ENCODE peak calls at places on chromosomes 3 and 15, in five cellular contexts. One of them, this sample, is unnamed.

GRCh38 chr15:73838795-73839565 is 34.4 kb upstream of the TBC1D21 start:
- DNase-seq in H1: no peak
- DNase-seq in osteocyte: no peak
- DNase-seq in endodermal cell: no peak
- DNase-seq in left lung: peak; percentile 61
- DNase-seq in this sample: peak; percentile 66

GRCh38 chr3:57423335-57423734 is 120.8 kb downstream of the DNAH12 start:
- DNase-seq in H1: no peak
- DNase-seq in osteocyte: no peak
- DNase-seq in endodermal cell: peak; percentile 49
- DNase-seq in left lung: no peak
- DNase-seq in this sample: no peak

GRCh38 chr15:23467110-23467600 is 20.1 kb upstream of the GOLGA6L2 start:
- DNase-seq in H1: no peak
- DNase-seq in osteocyte: no peak
- DNase-seq in endodermal cell: no peak
- DNase-seq in left lung: no peak
- DNase-seq in this sample: no peak

GRCh38 chr15:100041380-100041779 is 300.4 kb downstream of the ADAMTS17 start:
- DNase-seq in H1: no peak
- DNase-seq in osteocyte: no peak
- DNase-seq in endodermal cell: peak; percentile 23
- DNase-seq in left lung: no peak
- DNase-seq in this sample: no peak

GRCh38 chr15:80456517-80457497 is 52.6 kb downstream of the ARNT2 start:
- DNase-seq in H1: no peak
- DNase-seq in osteocyte: no peak
- DNase-seq in endodermal cell: no peak
- DNase-seq in left lung: no peak
- DNase-seq in this sample: no peak

GRCh38 chr3:134214239-134214638 is 36.4 kb downstream of the RYK start:
- DNase-seq in H1: no peak
- DNase-seq in osteocyte: no peak
- DNase-seq in endodermal cell: no peak
- DNase-seq in left lung: no peak
- DNase-seq in this sample: no peak

GRCh38 chr15:79132770-79133169 is 42.2 kb upstream of the RASGRF1 start:
- DNase-seq in H1: no peak
- DNase-seq in osteocyte: no peak
- DNase-seq in endodermal cell: no peak
- DNase-seq in left lung: no peak
- DNase-seq in this sample: no peak

GRCh38 chr3:145176907-145177306 is 984.1 kb downstream of the PLOD2 start:
- DNase-seq in H1: no peak
- DNase-seq in osteocyte: no peak
- DNase-seq in endodermal cell: no peak
- DNase-seq in left lung: no peak
- DNase-seq in this sample: no peak

GRCh38 chr3:197408177-197408957 is 110.0 kb upstream of the DLG1 start:
- DNase-seq in H1: no peak
- DNase-seq in osteocyte: no peak
- DNase-seq in endodermal cell: no peak
- DNase-seq in left lung: no peak
- DNase-seq in this sample: no peak

GRCh38 chr15:59553879-59554735 is 57.5 kb upstream of the GCNT3 start:
- DNase-seq in H1: no peak
- DNase-seq in osteocyte: no peak
- DNase-seq in endodermal cell: no peak
- DNase-seq in left lung: no peak
- DNase-seq in this sample: no peak

GRCh38 chr3:158845748-158846350 is 44.0 kb downstream of the MFSD1 start:
- DNase-seq in H1: peak; percentile 15
- DNase-seq in osteocyte: no peak
- DNase-seq in endodermal cell: no peak
- DNase-seq in left lung: no peak
- DNase-seq in this sample: no peak

DNA sequence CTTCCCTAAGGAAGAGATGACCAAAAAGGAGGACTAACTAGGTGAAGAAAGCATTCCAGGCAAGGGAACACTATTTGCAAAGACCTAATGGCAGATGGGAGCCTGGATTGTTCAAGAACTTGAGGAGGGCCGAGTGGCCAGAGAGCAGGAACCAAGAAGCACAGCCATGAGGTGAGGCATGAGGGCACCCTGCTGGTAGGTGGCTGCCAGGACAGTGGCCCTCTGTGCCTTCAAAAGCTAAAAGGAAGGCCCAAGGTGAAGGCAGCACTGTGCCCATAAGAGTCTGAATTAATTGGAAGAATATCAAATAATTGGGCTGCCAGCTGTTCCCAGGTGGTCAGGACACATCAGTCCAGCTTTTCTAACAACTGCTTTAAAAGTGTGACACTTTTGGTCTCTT is 27.9 kb upstream of the CTDSPL start:
- DNase-seq in H1: no peak
- DNase-seq in osteocyte: no peak
- DNase-seq in endodermal cell: peak; percentile 67
- DNase-seq in left lung: no peak
- DNase-seq in this sample: no peak
- TF ChIP-seq CTCF in H1: peak; percentile 31
- TF ChIP-seq CTCF in osteocyte: no peak
- TF ChIP-seq CTCF in endodermal cell: peak; percentile 60
- TF ChIP-seq CTCF in left lung: no peak
- TF ChIP-seq CTCF in this sample: peak; percentile 42

GRCh38 chr3:9301798-9302197 is 52.4 kb upstream of the SRGAP3 start:
- DNase-seq in H1: no peak
- DNase-seq in osteocyte: no peak
- DNase-seq in endodermal cell: no peak
- DNase-seq in left lung: no peak
- DNase-seq in this sample: no peak
- TF ChIP-seq CTCF in H1: no peak
- TF ChIP-seq CTCF in osteocyte: no peak
- TF ChIP-seq CTCF in endodermal cell: no peak
- TF ChIP-seq CTCF in left lung: no peak
- TF ChIP-seq CTCF in this sample: no peak

DNA sequence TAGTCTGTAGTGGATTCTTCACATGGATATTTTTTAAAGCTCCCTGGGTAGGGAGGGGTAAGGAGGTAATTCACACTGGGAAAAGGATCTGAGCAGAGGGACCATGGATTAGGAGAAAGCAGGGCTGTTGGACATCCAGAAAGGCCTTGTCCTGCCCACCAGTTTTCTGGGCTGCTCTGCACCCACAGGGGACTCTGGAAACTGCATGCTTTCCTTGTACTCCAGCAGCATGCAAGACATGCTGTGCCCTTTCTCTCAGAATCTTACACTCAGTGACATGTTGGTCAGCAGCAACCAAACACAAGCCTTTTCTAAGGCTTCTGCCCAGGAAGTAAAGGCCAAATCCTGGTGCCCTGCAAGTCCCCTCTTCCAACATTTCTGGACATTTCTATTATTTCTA is 2.5 kb upstream of the FBN1 start:
- DNase-seq in H1: no peak
- DNase-seq in osteocyte: no peak
- DNase-seq in endodermal cell: peak; percentile 67
- DNase-seq in left lung: no peak
- DNase-seq in this sample: no peak
- TF ChIP-seq CTCF in H1: peak; percentile 20
- TF ChIP-seq CTCF in osteocyte: peak; percentile 54
- TF ChIP-seq CTCF in endodermal cell: peak; percentile 55
- TF ChIP-seq CTCF in left lung: no peak
- TF ChIP-seq CTCF in this sample: peak; percentile 47

DNA sequence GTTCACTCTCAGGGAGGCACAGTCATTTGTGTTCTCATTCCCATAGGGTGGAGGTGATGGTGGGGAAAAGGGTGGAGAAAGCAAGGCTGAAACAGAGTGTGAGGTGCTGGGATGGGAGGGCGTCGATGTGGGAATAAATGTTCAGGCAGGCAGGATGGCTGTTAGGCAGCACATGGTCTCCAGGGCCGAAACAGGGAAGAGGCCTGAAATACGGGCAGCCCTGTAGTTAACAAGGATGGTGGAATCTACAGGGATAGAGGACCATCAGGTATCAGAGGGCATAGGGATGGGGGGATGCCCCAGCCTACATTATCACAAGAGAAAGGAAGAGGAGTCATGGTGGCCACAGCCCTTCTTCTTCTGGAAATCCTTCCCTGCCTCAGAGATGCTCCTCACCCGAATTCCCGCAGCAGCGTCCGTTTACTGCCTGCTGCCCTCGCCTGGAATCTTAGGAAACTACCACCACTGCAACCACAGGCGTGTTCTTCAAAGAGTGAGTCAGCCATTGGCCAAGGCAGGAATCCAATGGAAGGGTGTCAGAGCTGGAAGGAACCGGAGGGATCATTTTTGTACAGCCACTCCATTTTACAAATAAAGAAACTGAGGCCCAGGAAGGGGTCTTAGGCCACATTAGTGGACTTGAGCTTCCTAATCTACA is 49.7 kb upstream of the POMGNT2 start:
- DNase-seq in H1: peak; percentile 23
- DNase-seq in osteocyte: no peak
- DNase-seq in endodermal cell: peak; percentile 91
- DNase-seq in left lung: no peak
- DNase-seq in this sample: no peak
- TF ChIP-seq CTCF in H1: peak; percentile 80
- TF ChIP-seq CTCF in osteocyte: peak; percentile 60
- TF ChIP-seq CTCF in endodermal cell: peak; percentile 81
- TF ChIP-seq CTCF in left lung: peak; percentile 28
- TF ChIP-seq CTCF in this sample: no peak

GRCh38 chr15:51814616-51815015 is 14.8 kb upstream of the TMOD3 start:
- DNase-seq in H1: no peak
- DNase-seq in osteocyte: no peak
- DNase-seq in endodermal cell: no peak
- DNase-seq in left lung: no peak
- DNase-seq in this sample: no peak
- TF ChIP-seq CTCF in H1: no peak
- TF ChIP-seq CTCF in osteocyte: no peak
- TF ChIP-seq CTCF in endodermal cell: no peak
- TF ChIP-seq CTCF in left lung: no peak
- TF ChIP-seq CTCF in this sample: no peak

DNA sequence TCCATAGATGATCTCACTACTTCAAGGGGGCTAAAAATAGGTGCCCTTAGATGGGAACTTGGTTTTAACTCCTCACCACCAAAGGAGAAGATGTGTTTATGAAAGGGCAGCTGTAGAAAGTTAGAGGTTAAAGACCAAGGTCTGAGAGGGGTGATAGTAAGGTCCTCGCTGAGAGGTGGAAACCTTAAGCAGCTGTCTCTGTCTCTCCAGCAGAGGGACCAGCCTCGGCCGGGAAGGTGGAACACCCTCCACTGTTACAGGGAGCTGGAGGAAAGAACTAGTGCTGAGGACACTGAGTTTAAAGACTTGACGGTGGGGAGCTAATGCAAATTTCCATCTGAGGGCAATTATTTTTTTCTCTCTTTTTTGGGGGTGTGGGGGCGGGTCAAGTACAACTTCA is 8.9 kb upstream of the RLBP1 start:
- DNase-seq in H1: no peak
- DNase-seq in osteocyte: no peak
- DNase-seq in endodermal cell: no peak
- DNase-seq in left lung: no peak
- DNase-seq in this sample: no peak
- TF ChIP-seq CTCF in H1: peak; percentile 21
- TF ChIP-seq CTCF in osteocyte: no peak
- TF ChIP-seq CTCF in endodermal cell: peak; percentile 61
- TF ChIP-seq CTCF in left lung: no peak
- TF ChIP-seq CTCF in this sample: no peak

GRCh38 chr15:33988384-33988783 is 20.1 kb downstream of the CHRM5 start:
- DNase-seq in H1: no peak
- DNase-seq in osteocyte: no peak
- DNase-seq in endodermal cell: no peak
- DNase-seq in left lung: no peak
- DNase-seq in this sample: no peak

DNA sequence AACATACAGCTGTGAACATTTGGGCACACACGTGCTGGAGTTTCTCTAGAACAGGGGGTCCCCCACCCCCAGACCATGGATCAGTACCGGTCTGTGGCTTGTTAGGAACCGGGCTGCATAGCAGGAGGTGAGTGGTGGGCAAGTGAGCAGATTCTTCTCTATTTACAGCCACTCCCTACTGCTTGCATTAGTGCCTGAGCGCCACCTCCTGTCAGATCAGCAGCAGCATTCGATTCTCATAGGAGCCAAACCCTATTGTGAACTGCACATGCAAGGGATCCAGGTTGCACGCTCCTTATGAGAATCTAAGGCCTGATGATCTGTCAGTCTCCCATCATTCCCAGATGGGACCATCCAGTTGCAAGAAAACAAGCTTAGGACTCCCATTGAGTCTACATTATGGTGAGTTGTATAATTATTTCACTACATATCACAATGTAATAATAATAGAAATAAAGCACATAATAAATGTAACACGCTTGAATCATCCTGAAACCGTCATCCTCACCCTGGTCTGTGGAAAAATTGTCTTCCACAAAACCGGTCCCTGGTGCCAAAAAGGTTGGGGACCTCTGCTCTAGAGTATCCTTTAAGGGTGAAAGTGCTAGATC is 25.8 kb downstream of the CHRM5 start:
- DNase-seq in H1: peak; percentile 10
- DNase-seq in osteocyte: no peak
- DNase-seq in endodermal cell: peak; percentile 79
- DNase-seq in left lung: no peak
- DNase-seq in this sample: no peak
- TF ChIP-seq CTCF in H1: peak; percentile 76
- TF ChIP-seq CTCF in osteocyte: peak; percentile 66
- TF ChIP-seq CTCF in endodermal cell: peak; percentile 73
- TF ChIP-seq CTCF in left lung: no peak
- TF ChIP-seq CTCF in this sample: peak; percentile 21

DNA sequence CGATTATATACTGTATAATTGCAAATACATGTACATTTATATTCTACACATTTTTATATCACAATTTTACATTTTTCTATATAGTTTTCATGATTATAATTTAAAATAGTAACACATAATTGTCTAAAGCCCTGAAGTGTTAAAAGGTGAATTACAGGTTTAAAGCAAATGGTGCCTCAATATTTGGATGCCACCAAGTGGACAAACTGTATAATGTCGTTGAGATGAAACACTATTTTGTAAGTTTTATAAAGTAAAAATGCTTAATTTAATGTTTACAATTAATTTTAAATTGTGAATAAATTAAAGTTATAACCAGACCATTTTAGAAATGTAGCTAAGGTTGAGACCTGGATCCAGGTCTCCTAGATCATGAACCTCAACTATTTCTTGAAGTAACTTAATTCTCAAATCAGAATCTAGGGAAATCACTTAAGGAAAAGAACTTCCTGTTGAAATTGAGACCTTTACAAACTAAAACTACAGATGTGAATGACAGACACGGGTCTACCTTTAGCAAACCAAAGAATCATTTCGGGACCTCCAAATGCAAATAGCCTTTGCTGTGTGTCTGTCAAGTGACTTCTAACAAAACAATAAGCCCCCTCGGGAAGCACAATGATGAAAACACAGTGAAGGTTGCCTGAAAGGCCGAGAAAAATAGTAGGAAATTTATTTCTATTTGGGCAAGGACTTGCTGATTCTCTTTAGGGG is 37.8 kb downstream of the EHHADH start:
- DNase-seq in H1: no peak
- DNase-seq in osteocyte: no peak
- DNase-seq in endodermal cell: no peak
- DNase-seq in left lung: no peak
- DNase-seq in this sample: no peak
- TF ChIP-seq CTCF in H1: peak; percentile 15
- TF ChIP-seq CTCF in osteocyte: peak; percentile 65
- TF ChIP-seq CTCF in endodermal cell: peak; percentile 79
- TF ChIP-seq CTCF in left lung: peak; percentile 57
- TF ChIP-seq CTCF in this sample: no peak

This sample was measured in ascending aorta.